ENCODE peak calls at places on chromosome 9, in six cellular contexts. N is skeletal muscle cell; K is stimulated activated naive CD4-positive, alpha-beta T cell; D is mesenchymal stem cell; V is RKO; W is NAMALWA. Y is an unnamed sample.
A peak's percentile ranks its signal among the peaks of the same experiment; 100 is the strongest.

GRCh38 chr9:116692619-116693018 is 5.5 kb downstream of the TRIM32 start:
- DNase-seq in N (no peak), K (no peak), D (no peak), V (no peak), W (no peak), Y (no peak)

GRCh38 chr9:134130503-134131375 is 5.1 kb upstream of the WDR5 start:
- DNase-seq in N (no peak), K (no peak), D (no peak), V (no peak), W (no peak), Y (no peak)

GRCh38 chr9:99075246-99075912 is 29.5 kb upstream of the TGFBR1 start:
- DNase-seq in N (peak; percentile 34), K (no peak), D (peak; percentile 84), V (no peak), W (no peak), Y (no peak)

GRCh38 chr9:41229408-41230401 is 40.6 kb upstream of the ZNG1F start:
- DNase-seq in N (no peak), K (no peak), D (peak; percentile 9), V (no peak), W (peak; percentile 28), Y (peak; percentile 82)

GRCh38 chr9:133321411-133321935 is 14.5 kb downstream of the SURF6 start:
- DNase-seq in N (no peak), K (no peak), D (no peak), V (no peak), W (no peak), Y (no peak)

GRCh38 chr9:136578915-136579637 is 33.2 kb upstream of the NOTCH1 start:
- DNase-seq in N (no peak), K (peak; percentile 8), D (no peak), V (no peak), W (peak; percentile 52), Y (no peak)

GRCh38 chr9:121651295-121652036 is at the start of gene DAB2IP:
- DNase-seq in N (no peak), K (no peak), D (peak; percentile 42), V (peak; percentile 43), W (peak; percentile 36), Y (no peak)

GRCh38 chr9:121545875-121546423 is 46.3 kb upstream of the GGTA1 start:
- DNase-seq in N (peak; percentile 70), K (peak; percentile 36), D (peak; percentile 93), V (peak; percentile 96), W (peak; percentile 89), Y (peak; percentile 96)

GRCh38 chr9:2923810-2924768 is 80.2 kb upstream of the PUM3 start:
- DNase-seq in N (no peak), K (no peak), D (no peak), V (no peak), W (no peak), Y (no peak)

GRCh38 chr9:22119537-22120167 is 110.5 kb upstream of the CDKN2B start:
- DNase-seq in N (no peak), K (peak; percentile 10), D (no peak), V (peak; percentile 57), W (peak; percentile 55), Y (no peak)

GRCh38 chr9:133074111-133074651 is 12.4 kb downstream of the CEL start:
- DNase-seq in N (no peak), K (no peak), D (peak; percentile 52), V (no peak), W (no peak), Y (no peak)

GRCh38 chr9:83432104-83432627 is 106.0 kb downstream of the FRMD3 start:
- DNase-seq in N (peak; percentile 31), K (no peak), D (no peak), V (no peak), W (no peak), Y (peak; percentile 68)

GRCh38 chr9:114174876-114175771 is 19.8 kb downstream of the COL27A1 start:
- DNase-seq in N (no peak), K (no peak), D (peak; percentile 96), V (no peak), W (no peak), Y (no peak)

GRCh38 chr9:94921656-94922055 is 195.2 kb downstream of the AOPEP start:
- DNase-seq in N (no peak), K (no peak), D (no peak), V (no peak), W (no peak), Y (no peak)

GRCh38 chr9:114311571-114312512 is 11.1 kb upstream of the ORM1 start:
- DNase-seq in N (no peak), K (no peak), D (no peak), V (no peak), W (no peak), Y (no peak)

GRCh38 chr9:126723807-126724172 is 81.0 kb upstream of the ZBTB43 start:
- DNase-seq in N (no peak), K (no peak), D (peak; percentile 29), V (peak; percentile 48), W (no peak), Y (no peak)

GRCh38 chr9:26756881-26757280 is 135.7 kb downstream of the CAAP1 start:
- DNase-seq in N (no peak), K (no peak), D (no peak), V (no peak), W (no peak), Y (no peak)

GRCh38 chr9:136808075-136808780 is 480 bp downstream of the RABL6 start:
- DNase-seq in N (no peak), K (peak; percentile 78), D (peak; percentile 18), V (peak; percentile 52), W (peak; percentile 62), Y (no peak)

GRCh38 chr9:121725008-121725795 is 73.8 kb downstream of the DAB2IP start:
- DNase-seq in N (peak; percentile 99), K (no peak), D (peak; percentile 17), V (no peak), W (no peak), Y (peak; percentile 97)

GRCh38 chr9:81609782-81610738 is 79.3 kb downstream of the TLE1 start:
- DNase-seq in N (no peak), K (no peak), D (peak; percentile 72), V (no peak), W (no peak), Y (no peak)

GRCh38 chr9:89154651-89155336 is 23.8 kb downstream of the SHC3 start:
- DNase-seq in N (peak; percentile 51), K (no peak), D (peak; percentile 83), V (peak; percentile 97), W (no peak), Y (no peak)

GRCh38 chr9:37908698-37909186 is 4.8 kb upstream of the SLC25A51 start:
- DNase-seq in N (no peak), K (no peak), D (peak; percentile 60), V (no peak), W (no peak), Y (no peak)

GRCh38 chr9:21904776-21905175 is 89.4 kb downstream of the CDKN2A start:
- DNase-seq in N (no peak), K (no peak), D (no peak), V (no peak), W (peak; percentile 68), Y (no peak)

GRCh38 chr9:123216387-123216786 is 52.0 kb downstream of the STRBP start:
- DNase-seq in N (no peak), K (no peak), D (no peak), V (no peak), W (no peak), Y (no peak)

GRCh38 chr9:129860653-129861446 is 25.6 kb downstream of the USP20 start:
- DNase-seq in N (no peak), K (no peak), D (no peak), V (no peak), W (no peak), Y (no peak)

GRCh38 chr9:76159288-76159926 is 234.8 kb downstream of the RFK start:
- DNase-seq in N (no peak), K (no peak), D (no peak), V (no peak), W (no peak), Y (no peak)

GRCh38 chr9:16243798-16244197 is 626.7 kb downstream of the BNC2 start:
- DNase-seq in N (no peak), K (no peak), D (no peak), V (no peak), W (no peak), Y (no peak)

GRCh38 chr9:22238809-22239684 is 207.6 kb upstream of the DMRTA1 start:
- DNase-seq in N (no peak), K (peak; percentile 16), D (peak; percentile 79), V (peak; percentile 77), W (peak; percentile 63), Y (no peak)

GRCh38 chr9:124001865-124002525 is 9.6 kb upstream of the LHX2 start:
- DNase-seq in N (no peak), K (no peak), D (no peak), V (no peak), W (no peak), Y (no peak)

GRCh38 chr9:37309136-37309535 is 113.4 kb upstream of the GRHPR start:
- DNase-seq in N (no peak), K (peak; percentile 6), D (no peak), V (no peak), W (peak; percentile 58), Y (no peak)

GRCh38 chr9:87343816-87344438 is 153.7 kb upstream of the DAPK1 start:
- DNase-seq in N (no peak), K (no peak), D (no peak), V (no peak), W (no peak), Y (no peak)

GRCh38 chr9:89400398-89401116 is 82.3 kb downstream of the SECISBP2 start:
- DNase-seq in N (no peak), K (no peak), D (no peak), V (no peak), W (peak; percentile 75), Y (no peak)

GRCh38 chr9:104911029-104911607 is 16.8 kb downstream of the ABCA1 start:
- DNase-seq in N (no peak), K (no peak), D (no peak), V (no peak), W (no peak), Y (no peak)

GRCh38 chr9:134498767-134499166 is 142.8 kb upstream of the COL5A1 start:
- DNase-seq in N (no peak), K (no peak), D (no peak), V (no peak), W (no peak), Y (no peak)

GRCh38 chr9:84966876-84967830 is 297.6 kb downstream of the NTRK2 start:
- DNase-seq in N (no peak), K (no peak), D (no peak), V (no peak), W (peak; percentile 13), Y (no peak)

GRCh38 chr9:89454498-89455355 is 43.2 kb downstream of the SEMA4D start:
- DNase-seq in N (no peak), K (no peak), D (no peak), V (no peak), W (no peak), Y (no peak)

GRCh38 chr9:137760426-137760825 is 117.2 kb upstream of the CACNA1B start:
- DNase-seq in N (no peak), K (no peak), D (no peak), V (no peak), W (no peak), Y (no peak)

Y was measured in suprapubic skin.